ENCODE peak calls at places on chromosomes 3 and 15, in eight cellular contexts. One of them, this sample, is unnamed.

GRCh38 chr3:170244566-170244965 is 22.3 kb downstream of the PRKCI start:
- DNase-seq in ELR: no peak
- DNase-seq in HCT116: no peak
- DNase-seq in HEK293T: no peak
- DNase-seq in neural progenitor cell: no peak
- DNase-seq in Ammon's horn: no peak
- DNase-seq in C1 segment of cervical spinal cord: no peak
- DNase-seq in nephron progenitor cell: no peak
- DNase-seq in this sample: no peak

GRCh38 chr3:120496278-120496975 is 45.6 kb upstream of the FSTL1 start:
- DNase-seq in ELR: peak
- DNase-seq in HCT116: no peak
- DNase-seq in HEK293T: no peak
- DNase-seq in neural progenitor cell: no peak
- DNase-seq in Ammon's horn: no peak
- DNase-seq in C1 segment of cervical spinal cord: no peak
- DNase-seq in nephron progenitor cell: no peak
- DNase-seq in this sample: no peak

GRCh38 chr15:26115229-26115943 is 252.3 kb upstream of the ATP10A start:
- DNase-seq in ELR: no peak
- DNase-seq in HCT116: no peak
- DNase-seq in HEK293T: no peak
- DNase-seq in neural progenitor cell: peak
- DNase-seq in Ammon's horn: peak
- DNase-seq in C1 segment of cervical spinal cord: no peak
- DNase-seq in nephron progenitor cell: peak
- DNase-seq in this sample: no peak

GRCh38 chr3:87436781-87437543 is 160.6 kb upstream of the POU1F1 start:
- DNase-seq in ELR: peak
- DNase-seq in HCT116: no peak
- DNase-seq in HEK293T: no peak
- DNase-seq in neural progenitor cell: no peak
- DNase-seq in Ammon's horn: no peak
- DNase-seq in C1 segment of cervical spinal cord: no peak
- DNase-seq in nephron progenitor cell: no peak
- DNase-seq in this sample: no peak

GRCh38 chr3:192899540-192899982 is 18.1 kb downstream of the MB21D2 start:
- DNase-seq in ELR: peak
- DNase-seq in HCT116: no peak
- DNase-seq in HEK293T: no peak
- DNase-seq in neural progenitor cell: no peak
- DNase-seq in Ammon's horn: no peak
- DNase-seq in C1 segment of cervical spinal cord: no peak
- DNase-seq in nephron progenitor cell: no peak
- DNase-seq in this sample: no peak

GRCh38 chr3:60101628-60102027 is 1051.8 kb upstream of the CFAP20DC start:
- DNase-seq in ELR: no peak
- DNase-seq in HCT116: no peak
- DNase-seq in HEK293T: no peak
- DNase-seq in neural progenitor cell: no peak
- DNase-seq in Ammon's horn: no peak
- DNase-seq in C1 segment of cervical spinal cord: no peak
- DNase-seq in nephron progenitor cell: no peak
- DNase-seq in this sample: no peak

GRCh38 chr3:64354221-64354620 is 129.0 kb upstream of the PRICKLE2 start:
- DNase-seq in ELR: peak
- DNase-seq in HCT116: no peak
- DNase-seq in HEK293T: no peak
- DNase-seq in neural progenitor cell: no peak
- DNase-seq in Ammon's horn: no peak
- DNase-seq in C1 segment of cervical spinal cord: no peak
- DNase-seq in nephron progenitor cell: no peak
- DNase-seq in this sample: no peak

GRCh38 chr15:83192742-83193141 is 14.9 kb downstream of the HDGFL3 start:
- DNase-seq in ELR: no peak
- DNase-seq in HCT116: no peak
- DNase-seq in HEK293T: no peak
- DNase-seq in neural progenitor cell: no peak
- DNase-seq in Ammon's horn: no peak
- DNase-seq in C1 segment of cervical spinal cord: no peak
- DNase-seq in nephron progenitor cell: no peak
- DNase-seq in this sample: no peak

GRCh38 chr3:9007213-9007612 is 43.9 kb upstream of the RAD18 start:
- DNase-seq in ELR: no peak
- DNase-seq in HCT116: no peak
- DNase-seq in HEK293T: no peak
- DNase-seq in neural progenitor cell: no peak
- DNase-seq in Ammon's horn: no peak
- DNase-seq in C1 segment of cervical spinal cord: no peak
- DNase-seq in nephron progenitor cell: no peak
- DNase-seq in this sample: no peak

GRCh38 chr3:52714335-52715302 is 8.7 kb downstream of the SPCS1 start:
- DNase-seq in ELR: no peak
- DNase-seq in HCT116: no peak
- DNase-seq in HEK293T: no peak
- DNase-seq in neural progenitor cell: peak
- DNase-seq in Ammon's horn: no peak
- DNase-seq in C1 segment of cervical spinal cord: no peak
- DNase-seq in nephron progenitor cell: peak
- DNase-seq in this sample: no peak

This sample was measured in CD4-positive, alpha-beta T cell.